ENCODE peak calls at places on chromosome 21, in six cellular contexts. One of them, this sample, is unnamed.

GRCh38 chr21:30689822-30690221 is 28.8 kb downstream of the KRTAP21-3 start:
- DNase-seq in HFF-Myc: no peak
- DNase-seq in tibial artery: no peak
- DNase-seq in mesothelial cell of epicardium: no peak
- DNase-seq in NB4: no peak
- DNase-seq in DND-41: no peak
- DNase-seq in this sample: no peak

GRCh38 chr21:33374874-33375644 is 28.2 kb upstream of the IFNGR2 start:
- DNase-seq in tibial artery: no peak
- DNase-seq in NB4: no peak
- DNase-seq in HFF-Myc: no peak
- DNase-seq in DND-41: no peak
- DNase-seq in mesothelial cell of epicardium: no peak
- DNase-seq in this sample: no peak

GRCh38 chr21:17660449-17660848 is 47.7 kb upstream of the BTG3 start:
- DNase-seq in mesothelial cell of epicardium: no peak
- DNase-seq in NB4: no peak
- DNase-seq in DND-41: no peak
- DNase-seq in HFF-Myc: no peak
- DNase-seq in tibial artery: no peak
- DNase-seq in this sample: no peak

GRCh38 chr21:33661146-33661545 is 18.8 kb downstream of the ITSN1 start:
- DNase-seq in HFF-Myc: no peak
- DNase-seq in tibial artery: no peak
- DNase-seq in NB4: no peak
- DNase-seq in mesothelial cell of epicardium: no peak
- DNase-seq in DND-41: no peak
- DNase-seq in this sample: no peak

GRCh38 chr21:36194024-36194423 is 37.4 kb downstream of the DOP1B start:
- DNase-seq in mesothelial cell of epicardium: no peak
- DNase-seq in HFF-Myc: no peak
- DNase-seq in tibial artery: no peak
- DNase-seq in DND-41: no peak
- DNase-seq in NB4: no peak
- DNase-seq in this sample: no peak

GRCh38 chr21:43911015-43911934 is 46.3 kb downstream of the AGPAT3 start:
- DNase-seq in NB4: peak
- DNase-seq in HFF-Myc: no peak
- DNase-seq in tibial artery: no peak
- DNase-seq in DND-41: no peak
- DNase-seq in mesothelial cell of epicardium: no peak
- DNase-seq in this sample: no peak

GRCh38 chr21:37592496-37592895 is 225.9 kb downstream of the DYRK1A start:
- DNase-seq in tibial artery: no peak
- DNase-seq in DND-41: no peak
- DNase-seq in mesothelial cell of epicardium: no peak
- DNase-seq in NB4: no peak
- DNase-seq in HFF-Myc: no peak
- DNase-seq in this sample: no peak

GRCh38 chr21:46397211-46397905 is 61.3 kb upstream of the DIP2A start:
- DNase-seq in HFF-Myc: no peak
- DNase-seq in NB4: no peak
- DNase-seq in mesothelial cell of epicardium: no peak
- DNase-seq in tibial artery: no peak
- DNase-seq in DND-41: no peak
- DNase-seq in this sample: no peak

GRCh38 chr21:29466532-29466931 is 167.8 kb downstream of the BACH1 start:
- DNase-seq in DND-41: no peak
- DNase-seq in mesothelial cell of epicardium: no peak
- DNase-seq in NB4: no peak
- DNase-seq in HFF-Myc: no peak
- DNase-seq in tibial artery: no peak
- DNase-seq in this sample: no peak

GRCh38 chr21:21236981-21237380 is 238.8 kb downstream of the NCAM2 start:
- DNase-seq in HFF-Myc: no peak
- DNase-seq in mesothelial cell of epicardium: no peak
- DNase-seq in NB4: no peak
- DNase-seq in DND-41: no peak
- DNase-seq in tibial artery: no peak
- DNase-seq in this sample: no peak

GRCh38 chr21:43467785-43468184 is 40.9 kb upstream of the SIK1 start:
- DNase-seq in mesothelial cell of epicardium: no peak
- DNase-seq in NB4: no peak
- DNase-seq in HFF-Myc: no peak
- DNase-seq in DND-41: peak
- DNase-seq in tibial artery: no peak
- DNase-seq in this sample: peak

GRCh38 chr21:42781981-42782722 is 97.2 kb downstream of the WDR4 start:
- DNase-seq in tibial artery: no peak
- DNase-seq in mesothelial cell of epicardium: no peak
- DNase-seq in DND-41: no peak
- DNase-seq in NB4: no peak
- DNase-seq in HFF-Myc: no peak
- DNase-seq in this sample: no peak

GRCh38 chr21:42790520-42790919 is 88.8 kb downstream of the WDR4 start:
- DNase-seq in mesothelial cell of epicardium: no peak
- DNase-seq in DND-41: no peak
- DNase-seq in tibial artery: no peak
- DNase-seq in NB4: no peak
- DNase-seq in HFF-Myc: no peak
- DNase-seq in this sample: no peak

GRCh38 chr21:27306821-27307746 is 340.2 kb upstream of the ADAMTS5 start:
- DNase-seq in HFF-Myc: no peak
- DNase-seq in NB4: no peak
- DNase-seq in mesothelial cell of epicardium: no peak
- DNase-seq in DND-41: no peak
- DNase-seq in tibial artery: no peak
- DNase-seq in this sample: no peak

GRCh38 chr21:28554660-28555475 is 437.8 kb downstream of the LTN1 start:
- DNase-seq in NB4: no peak
- DNase-seq in tibial artery: no peak
- DNase-seq in mesothelial cell of epicardium: no peak
- DNase-seq in HFF-Myc: no peak
- DNase-seq in DND-41: no peak
- DNase-seq in this sample: no peak

GRCh38 chr21:41751621-41752020 is 15.2 kb downstream of the RIPK4 start:
- DNase-seq in mesothelial cell of epicardium: peak
- DNase-seq in HFF-Myc: no peak
- DNase-seq in NB4: no peak
- DNase-seq in tibial artery: no peak
- DNase-seq in DND-41: no peak
- DNase-seq in this sample: peak

GRCh38 chr21:36699026-36699545 is at the start of gene SIM2:
- DNase-seq in tibial artery: no peak
- DNase-seq in HFF-Myc: no peak
- DNase-seq in DND-41: no peak
- DNase-seq in mesothelial cell of epicardium: peak
- DNase-seq in NB4: no peak
- DNase-seq in this sample: no peak

GRCh38 chr21:43362306-43362927 is 64.5 kb downstream of the SIK1 start:
- DNase-seq in NB4: peak
- DNase-seq in HFF-Myc: peak
- DNase-seq in mesothelial cell of epicardium: peak
- DNase-seq in tibial artery: peak
- DNase-seq in DND-41: peak
- DNase-seq in this sample: peak

GRCh38 chr21:42258150-42258884 is 39.4 kb downstream of the ABCG1 start:
- DNase-seq in tibial artery: peak
- DNase-seq in mesothelial cell of epicardium: peak
- DNase-seq in HFF-Myc: peak
- DNase-seq in DND-41: peak
- DNase-seq in NB4: peak
- DNase-seq in this sample: peak

DNA sequence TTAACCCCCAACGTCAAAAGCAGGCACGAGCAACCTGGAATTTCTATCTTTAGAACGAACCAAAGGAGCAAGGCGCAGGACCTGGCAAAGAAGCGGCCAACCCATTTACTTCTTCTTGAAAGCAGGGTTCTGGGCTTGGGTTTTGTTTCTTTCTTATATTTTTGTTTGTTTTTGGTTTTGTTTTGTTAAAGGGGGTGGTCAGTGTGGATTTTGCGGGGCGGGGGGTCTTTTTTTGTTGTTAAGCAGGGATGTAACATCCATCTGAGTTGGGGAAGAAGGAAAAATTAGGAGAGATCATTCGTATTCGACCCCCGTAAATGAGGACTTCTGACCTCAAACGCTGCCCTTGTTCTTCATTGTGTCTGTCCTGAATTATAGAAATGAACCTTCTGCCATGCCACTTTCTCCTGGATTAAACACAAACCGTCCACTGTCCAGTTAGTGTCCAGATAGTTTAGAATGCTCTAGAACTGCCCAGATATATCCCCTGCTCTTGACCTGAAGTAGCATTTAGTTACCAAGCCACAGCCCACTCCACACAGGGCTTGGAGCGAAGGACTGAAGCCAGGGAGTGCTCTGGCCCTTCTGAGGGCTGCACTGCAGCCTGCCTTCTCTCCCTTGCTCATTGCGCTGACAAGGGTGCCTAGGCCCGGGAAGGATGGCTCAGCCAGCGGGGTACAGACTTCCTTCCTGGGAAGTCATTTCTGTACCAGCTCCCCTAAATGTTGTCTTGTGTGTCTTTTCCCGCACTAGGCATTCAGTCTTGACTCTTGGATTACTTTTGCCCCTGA is 935 bp upstream of the APP start:
- DNase-seq in HFF-Myc: no peak
- DNase-seq in mesothelial cell of epicardium: no peak
- DNase-seq in NB4: no peak
- DNase-seq in DND-41: no peak
- DNase-seq in tibial artery: no peak
- DNase-seq in this sample: no peak
- TF ChIP-seq CTCF in HFF-Myc: no peak
- TF ChIP-seq CTCF in mesothelial cell of epicardium: no peak
- TF ChIP-seq CTCF in NB4: no peak
- TF ChIP-seq CTCF in DND-41: no peak
- TF ChIP-seq CTCF in tibial artery: no peak
- TF ChIP-seq CTCF in this sample: no peak

DNA sequence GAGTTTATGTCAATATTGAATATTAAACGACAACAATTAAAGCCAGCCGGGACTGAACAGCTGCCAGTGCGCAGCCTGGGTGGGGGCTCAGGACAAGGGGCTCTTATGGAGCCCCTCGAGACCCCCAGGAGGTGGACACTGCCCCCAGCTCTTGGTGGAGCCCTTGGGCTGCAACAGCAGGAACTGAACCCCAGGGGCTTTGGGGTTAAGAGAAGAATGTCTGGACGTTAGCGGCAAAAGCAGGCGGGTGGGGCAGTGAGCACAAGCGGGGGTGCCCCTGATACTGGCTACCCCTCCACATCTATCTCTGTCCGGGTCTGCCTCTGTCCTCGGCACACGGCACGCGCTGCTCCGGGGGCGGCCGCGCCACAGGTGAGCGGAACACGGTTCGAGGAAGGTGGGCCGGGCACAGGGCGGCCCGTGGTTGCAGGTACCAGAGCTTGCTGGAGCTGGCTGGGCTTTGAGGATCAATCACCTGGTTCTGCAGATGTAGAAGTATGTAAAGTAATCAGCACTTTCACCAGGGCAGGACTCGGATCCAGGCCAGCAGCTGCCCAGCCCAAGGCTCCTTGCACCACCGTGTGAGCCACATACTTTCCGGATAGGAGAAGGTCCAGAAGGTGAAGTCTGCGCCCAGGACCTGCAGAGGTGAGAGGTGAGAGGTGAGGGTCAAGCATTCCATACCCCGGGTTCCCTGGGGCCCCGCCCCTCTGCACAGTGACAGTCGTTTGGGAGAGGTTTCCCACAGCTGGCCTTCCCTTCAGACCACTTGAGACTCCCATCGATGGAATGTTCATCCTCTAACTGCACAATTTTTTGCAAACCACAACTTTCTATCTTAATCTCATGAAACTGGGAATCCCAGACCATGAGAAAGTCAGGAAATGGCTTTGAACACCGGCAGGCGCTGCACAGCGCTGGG is 12.4 kb upstream of the POFUT2 start:
- DNase-seq in mesothelial cell of epicardium: no peak
- DNase-seq in HFF-Myc: no peak
- DNase-seq in NB4: no peak
- DNase-seq in tibial artery: peak
- DNase-seq in DND-41: no peak
- DNase-seq in this sample: no peak
- TF ChIP-seq CTCF in mesothelial cell of epicardium: no peak
- TF ChIP-seq CTCF in HFF-Myc: no peak
- TF ChIP-seq CTCF in NB4: no peak
- TF ChIP-seq CTCF in tibial artery: no peak
- TF ChIP-seq CTCF in DND-41: no peak
- TF ChIP-seq CTCF in this sample: no peak

GRCh38 chr21:31786164-31786920 is 54.4 kb upstream of the SCAF4 start:
- DNase-seq in DND-41: no peak
- DNase-seq in NB4: no peak
- DNase-seq in tibial artery: no peak
- DNase-seq in mesothelial cell of epicardium: no peak
- DNase-seq in HFF-Myc: no peak
- DNase-seq in this sample: no peak
- TF ChIP-seq CTCF in DND-41: no peak
- TF ChIP-seq CTCF in NB4: no peak
- TF ChIP-seq CTCF in tibial artery: no peak
- TF ChIP-seq CTCF in mesothelial cell of epicardium: peak
- TF ChIP-seq CTCF in HFF-Myc: no peak
- TF ChIP-seq CTCF in this sample: no peak

GRCh38 chr21:15735409-15735808 is 5.6 kb downstream of the USP25 start:
- DNase-seq in NB4: no peak
- DNase-seq in HFF-Myc: no peak
- DNase-seq in mesothelial cell of epicardium: no peak
- DNase-seq in tibial artery: no peak
- DNase-seq in DND-41: no peak
- DNase-seq in this sample: no peak
- TF ChIP-seq CTCF in NB4: no peak
- TF ChIP-seq CTCF in HFF-Myc: no peak
- TF ChIP-seq CTCF in mesothelial cell of epicardium: no peak
- TF ChIP-seq CTCF in tibial artery: no peak
- TF ChIP-seq CTCF in DND-41: no peak
- TF ChIP-seq CTCF in this sample: no peak

GRCh38 chr21:38714998-38715397 is 90.7 kb upstream of the ETS2 start:
- DNase-seq in mesothelial cell of epicardium: no peak
- DNase-seq in DND-41: no peak
- DNase-seq in NB4: no peak
- DNase-seq in tibial artery: no peak
- DNase-seq in HFF-Myc: no peak
- DNase-seq in this sample: no peak

GRCh38 chr21:38716088-38716487 is 89.6 kb upstream of the ETS2 start:
- DNase-seq in mesothelial cell of epicardium: no peak
- DNase-seq in tibial artery: no peak
- DNase-seq in DND-41: no peak
- DNase-seq in HFF-Myc: no peak
- DNase-seq in NB4: no peak
- DNase-seq in this sample: no peak

GRCh38 chr21:38716942-38717341 is 88.8 kb upstream of the ETS2 start:
- DNase-seq in HFF-Myc: no peak
- DNase-seq in mesothelial cell of epicardium: no peak
- DNase-seq in DND-41: no peak
- DNase-seq in NB4: no peak
- DNase-seq in tibial artery: no peak
- DNase-seq in this sample: no peak

DNA sequence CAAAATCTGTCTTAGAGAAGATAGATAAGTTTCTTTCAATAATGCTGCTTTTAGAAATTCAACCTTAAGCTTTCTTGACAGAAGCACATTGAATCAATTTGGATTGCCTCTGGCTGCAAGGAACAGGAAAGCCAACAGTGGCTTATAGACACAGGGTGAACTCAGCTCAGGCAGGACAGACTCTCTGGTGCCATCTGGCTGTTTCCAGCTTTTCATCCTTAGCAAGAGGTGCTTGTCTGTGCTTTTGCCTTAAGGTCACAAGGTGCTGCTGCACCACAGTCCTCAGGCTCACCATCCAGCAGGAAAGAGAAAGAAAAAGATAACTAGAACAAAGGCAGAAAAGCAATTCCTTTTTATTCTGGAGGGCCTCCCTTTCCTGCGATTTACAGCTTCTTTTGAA is 93.7 kb upstream of the ETS2 start:
- DNase-seq in DND-41: peak
- DNase-seq in HFF-Myc: peak
- DNase-seq in tibial artery: peak
- DNase-seq in mesothelial cell of epicardium: no peak
- DNase-seq in NB4: peak
- DNase-seq in this sample: peak
- TF ChIP-seq CTCF in DND-41: peak
- TF ChIP-seq CTCF in HFF-Myc: peak
- TF ChIP-seq CTCF in tibial artery: peak
- TF ChIP-seq CTCF in mesothelial cell of epicardium: no peak
- TF ChIP-seq CTCF in NB4: peak
- TF ChIP-seq CTCF in this sample: peak

This sample was measured in heart left ventricle.